ENCODE peak calls at places on chromosomes 6 and 20, in eight cellular contexts. X, F, H, I, C, P, K and N are unnamed samples.

GRCh38 chr6:20688710-20689500 is 154.6 kb downstream of the CDKAL1 start:
- DNase-seq in F (no peak), H (no peak), K (peak), C (no peak), I (no peak), P (peak), X (no peak), N (no peak)

GRCh38 chr6:47353822-47354221 is 44.1 kb upstream of the TNFRSF21 start:
- DNase-seq in K (peak), X (no peak), H (no peak), C (no peak), I (no peak), F (no peak), P (no peak), N (no peak)

GRCh38 chr20:61355096-61355495 is 103.0 kb downstream of the CDH4 start:
- DNase-seq in F (no peak), C (no peak), K (no peak), X (no peak), I (no peak), P (peak), H (no peak), N (no peak)

GRCh38 chr20:47125553-47126373 is 230.7 kb downstream of the ZMYND8 start:
- DNase-seq in I (no peak), P (peak), F (no peak), C (no peak), X (peak), K (no peak), H (peak), N (no peak)

GRCh38 chr6:41462980-41463930 is 82.9 kb upstream of the FOXP4 start:
- DNase-seq in K (peak), P (peak), F (peak), C (no peak), I (no peak), X (no peak), H (peak), N (no peak)

GRCh38 chr20:5080384-5080877 is 39.3 kb downstream of the PCNA start:
- DNase-seq in C (no peak), P (peak), F (no peak), K (peak), X (no peak), H (peak), I (no peak), N (no peak)

GRCh38 chr20:7856756-7857155 is 83.5 kb downstream of the HAO1 start:
- DNase-seq in X (peak), I (no peak), F (no peak), H (no peak), K (peak), C (no peak), P (peak), N (no peak)

GRCh38 chr6:82364087-82365010 is 732 bp downstream of the TPBG start:
- DNase-seq in X (peak), I (peak), H (peak), P (peak), K (peak), F (peak), C (peak), N (no peak)

GRCh38 chr20:38987777-38988176 is 25.6 kb downstream of the DHX35 start:
- DNase-seq in H (no peak), C (no peak), X (no peak), I (no peak), K (no peak), P (no peak), F (peak), N (no peak)

GRCh38 chr20:44027686-44028340 is 113.2 kb downstream of the TOX2 start:
- DNase-seq in H (no peak), I (no peak), F (no peak), K (no peak), C (no peak), P (no peak), X (peak), N (no peak)

GRCh38 chr6:42104807-42105713 is 37.4 kb downstream of the C6orf132 start:
- DNase-seq in X (no peak), H (no peak), K (no peak), P (no peak), I (no peak), C (peak), F (peak), N (no peak)

GRCh38 chr6:17912521-17912920 is 74.9 kb downstream of the KIF13A start:
- DNase-seq in X (no peak), H (no peak), F (no peak), C (no peak), I (no peak), K (no peak), P (no peak), N (no peak)

GRCh38 chr6:4010682-4011081 is 68.3 kb downstream of the FAM217A start:
- DNase-seq in I (no peak), F (no peak), C (no peak), H (no peak), K (no peak), X (no peak), P (no peak), N (no peak)

GRCh38 chr6:166204852-166205650 is 37.4 kb upstream of the TBXT start:
- DNase-seq in C (no peak), X (no peak), H (no peak), K (no peak), P (no peak), I (no peak), F (peak), N (no peak)

GRCh38 chr6:41546475-41546865 is 289 bp downstream of the FOXP4 start:
- DNase-seq in X (no peak), C (no peak), H (no peak), P (peak), K (no peak), F (no peak), I (no peak), N (no peak)

GRCh38 chr6:35043381-35043780 is 97.8 kb downstream of the TCP11 start:
- DNase-seq in F (no peak), X (no peak), H (no peak), C (no peak), P (no peak), K (no peak), I (no peak), N (no peak)

GRCh38 chr6:65116326-65116725 is 590.7 kb downstream of the EYS start:
- DNase-seq in H (no peak), K (no peak), I (no peak), P (no peak), F (no peak), C (no peak), X (no peak), N (no peak)

GRCh38 chr6:99022039-99022609 is 74.4 kb upstream of the FBXL4 start:
- DNase-seq in F (no peak), X (no peak), P (no peak), C (no peak), H (no peak), I (no peak), K (no peak), N (no peak)

GRCh38 chr20:33791959-33792597 is 19.1 kb upstream of the CHMP4B start:
- DNase-seq in P (peak), K (peak), F (peak), C (peak), I (peak), X (no peak), H (no peak), N (no peak)

GRCh38 chr6:148577687-148578488 is 168.9 kb upstream of the UST start:
- DNase-seq in K (peak), H (peak), C (peak), I (peak), X (no peak), P (peak), F (peak), N (peak)

GRCh38 chr20:48739395-48740268 is 88.2 kb downstream of the PREX1 start:
- DNase-seq in C (no peak), H (no peak), K (no peak), P (no peak), X (no peak), F (no peak), I (no peak), N (no peak)

GRCh38 chr20:5191829-5192569 is 65.2 kb downstream of the CDS2 start:
- DNase-seq in C (no peak), K (peak), F (peak), I (peak), P (peak), H (no peak), X (no peak), N (no peak)

GRCh38 chr20:8766868-8767390 is 302.0 kb upstream of the PLCB4 start:
- DNase-seq in F (no peak), I (no peak), C (no peak), K (no peak), P (peak), H (no peak), X (no peak), N (no peak)

GRCh38 chr20:50588034-50588736 is 78.0 kb downstream of the PTPN1 start:
- DNase-seq in P (peak), K (peak), C (peak), I (peak), X (peak), F (peak), H (peak), N (peak)

GRCh38 chr20:51335329-51335841 is 207.1 kb downstream of the NFATC2 start:
- DNase-seq in K (peak), I (no peak), H (no peak), P (peak), F (no peak), C (no peak), X (peak), N (no peak)

GRCh38 chr6:13319891-13320564 is 8.3 kb downstream of the TBC1D7 start:
- DNase-seq in I (no peak), F (no peak), K (no peak), C (no peak), H (no peak), P (no peak), X (no peak), N (no peak)

GRCh38 chr6:158910484-158911075 is 89.4 kb downstream of the RSPH3 start:
- DNase-seq in X (no peak), C (no peak), I (no peak), P (no peak), H (no peak), F (peak), K (no peak), N (peak)

GRCh38 chr20:35305682-35306556 is 13.7 kb upstream of the FAM83C start:
- DNase-seq in P (peak), K (peak), C (no peak), H (no peak), I (no peak), F (no peak), X (peak), N (no peak)

GRCh38 chr6:36599791-36600209 is 5.6 kb downstream of the SRSF3 start:
- DNase-seq in C (peak), P (peak), X (peak), F (peak), I (peak), H (no peak), K (peak), N (no peak)

GRCh38 chr6:112409311-112409710 is 62.2 kb downstream of the RFPL4B start:
- DNase-seq in I (no peak), F (no peak), C (no peak), K (no peak), X (no peak), H (no peak), P (no peak), N (no peak)

GRCh38 chr6:33118525-33119123 is 42.8 kb downstream of the HLA-DPB1 start:
- DNase-seq in F (no peak), K (peak), X (no peak), C (peak), H (no peak), P (peak), I (peak), N (no peak)

GRCh38 chr6:162478191-162478642 is 249.3 kb downstream of the PRKN start:
- DNase-seq in H (no peak), F (no peak), K (no peak), I (no peak), P (no peak), X (no peak), C (no peak), N (no peak)
- H3K4me3 ChIP-seq in H (no peak), F (no peak), K (no peak), I (no peak), P (no peak), X (no peak), C (no peak), N (no peak)

GRCh38 chr6:134238006-134238405 is 79.9 kb downstream of the SGK1 start:
- DNase-seq in I (no peak), X (no peak), C (no peak), H (no peak), F (no peak), K (no peak), P (no peak), N (no peak)
- H3K4me3 ChIP-seq in I (no peak), X (no peak), C (no peak), H (no peak), F (no peak), K (no peak), P (no peak), N (no peak)

GRCh38 chr6:27280064-27280539 is 32.0 kb downstream of the POM121L2 start:
- DNase-seq in F (peak), H (no peak), P (peak), C (peak), I (no peak), K (peak), X (no peak), N (no peak)
- H3K4me3 ChIP-seq in F (peak), H (no peak), P (peak), C (peak), I (no peak), K (peak), X (peak), N (peak)

GRCh38 chr20:23091741-23092408 is 5.8 kb upstream of the CD93 start:
- DNase-seq in P (no peak), H (no peak), K (no peak), F (no peak), C (no peak), I (no peak), X (no peak), N (no peak)
- H3K4me3 ChIP-seq in P (no peak), H (no peak), K (no peak), F (no peak), C (no peak), I (no peak), X (no peak), N (no peak)

DNA sequence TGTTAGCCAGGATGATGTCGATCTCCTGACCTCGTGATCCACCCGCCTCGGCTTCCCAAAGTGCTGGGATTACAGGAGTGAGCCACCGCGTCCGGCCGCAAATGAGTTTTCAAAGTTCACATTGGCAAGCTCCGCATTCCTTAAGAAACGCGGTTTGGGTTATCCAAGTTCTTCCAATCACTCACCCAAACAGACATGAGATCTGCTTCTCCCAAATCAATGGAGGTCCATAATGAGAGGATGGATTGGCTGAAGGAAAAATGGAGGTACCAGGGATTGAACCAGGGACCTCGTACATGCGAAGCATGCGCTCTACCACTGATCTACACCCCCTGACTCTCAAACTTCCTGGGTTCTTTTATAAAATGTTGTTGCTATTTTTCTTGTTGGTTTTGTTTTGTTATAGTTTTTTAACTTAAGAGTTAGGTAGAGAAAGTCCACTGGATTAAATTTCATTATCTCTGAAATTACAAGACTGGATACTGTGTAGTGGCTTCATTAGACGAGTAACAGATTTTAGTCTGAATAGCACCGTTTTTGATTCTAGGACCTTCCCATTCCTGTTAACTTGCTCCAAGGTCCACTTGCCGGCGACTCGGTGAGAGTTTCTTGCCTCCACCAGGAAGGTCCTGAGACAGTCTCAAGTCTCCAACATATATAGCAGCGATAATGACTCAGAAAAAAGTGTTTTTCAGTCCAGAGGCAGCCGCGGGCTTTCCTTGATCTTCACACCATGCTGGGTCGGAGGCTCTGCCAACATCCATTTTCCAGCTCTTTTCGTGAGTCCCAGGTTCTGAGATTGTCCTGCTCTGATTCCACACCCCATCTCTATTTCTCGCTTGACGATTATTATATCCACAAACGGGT is 170.2 kb downstream of the GPX5 start:
- DNase-seq in K (no peak), I (no peak), X (no peak), P (peak), C (no peak), H (no peak), F (no peak), N (no peak)
- H3K4me3 ChIP-seq in K (peak), I (no peak), X (no peak), P (peak), C (no peak), H (peak), F (no peak), N (no peak)

DNA sequence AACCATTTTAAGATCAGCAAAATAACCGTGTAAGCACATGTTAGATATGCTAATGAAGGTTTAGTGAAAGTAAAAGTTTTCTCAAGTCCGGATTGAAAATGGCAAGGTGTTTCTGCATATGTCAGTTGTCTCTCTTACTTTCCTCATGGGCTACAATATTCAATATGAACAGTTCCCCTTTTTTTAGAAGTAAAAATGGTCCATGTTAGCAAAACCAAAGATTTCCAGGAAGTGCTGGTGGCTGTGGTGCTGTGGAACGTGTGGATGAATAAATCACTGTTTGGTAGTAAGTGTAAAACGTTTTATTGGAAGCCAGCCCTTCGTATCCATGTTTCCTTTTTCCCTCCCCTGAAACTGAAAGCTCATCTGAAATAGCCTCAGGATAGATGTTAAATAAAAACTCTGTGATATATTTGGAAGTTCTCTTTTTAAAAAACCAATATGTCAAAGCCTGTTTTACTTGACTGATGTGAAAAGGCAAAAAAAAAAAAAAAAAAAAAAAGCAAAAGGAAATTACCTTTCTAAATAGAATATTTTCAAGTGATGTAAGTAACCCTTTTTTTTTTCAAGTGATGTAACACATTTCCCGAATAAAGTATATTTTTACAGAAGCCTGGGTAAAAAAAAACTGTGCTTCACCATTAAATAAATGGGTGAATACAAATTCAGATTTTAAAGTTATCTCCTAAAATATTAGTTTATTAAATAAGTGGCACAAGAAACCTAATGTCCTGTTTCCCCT is 41.9 kb downstream of the PLEKHG1 start:
- DNase-seq in K (no peak), I (no peak), H (no peak), C (no peak), F (no peak), P (no peak), X (no peak), N (no peak)
- H3K4me3 ChIP-seq in K (no peak), I (no peak), H (peak), C (no peak), F (no peak), P (no peak), X (no peak), N (no peak)